ENCODE peak calls at places on chromosomes 12 and 14, in eight cellular contexts. W is heart left ventricle, S is prostate gland, V is GM12891, R is K562, B is body of pancreas, Z is H1, U is right lobe of liver. D is an unnamed sample.

GRCh38 chr14:22549304-22549962 is 39.6 kb downstream of the DAD1 start:
- DNase-seq in W (no peak), S (no peak), V (no peak), R (no peak), B (no peak), Z (no peak), U (no peak), D (no peak)

GRCh38 chr12:55515696-55516095 is 23.5 kb downstream of the OR6C68 start:
- DNase-seq in W (no peak), S (no peak), V (no peak), R (no peak), B (no peak), Z (no peak), U (no peak), D (no peak)

GRCh38 chr12:77070382-77071294 is 5.3 kb upstream of the E2F7 start:
- DNase-seq in W (no peak), S (no peak), V (no peak), R (no peak), B (no peak), Z (no peak), U (no peak), D (no peak)

GRCh38 chr12:1845886-1846285 is 25.5 kb downstream of the LRTM2 start:
- DNase-seq in W (no peak), S (no peak), V (no peak), R (no peak), B (no peak), Z (no peak), U (no peak), D (no peak)

GRCh38 chr12:56104815-56105476 is 587 bp downstream of the PA2G4 start:
- DNase-seq in W (no peak), S (no peak), V (no peak), R (peak), B (peak), Z (no peak), U (peak), D (no peak)

GRCh38 chr12:88420460-88420859 is 159.8 kb downstream of the KITLG start:
- DNase-seq in W (no peak), S (no peak), V (no peak), R (no peak), B (no peak), Z (no peak), U (no peak), D (peak)

GRCh38 chr12:9668141-9669018 is 1.1 kb upstream of the CLEC2D start:
- DNase-seq in W (no peak), S (no peak), V (no peak), R (no peak), B (no peak), Z (no peak), U (no peak), D (no peak)

GRCh38 chr14:33781267-33781666 is 169.6 kb downstream of the EGLN3 start:
- DNase-seq in W (no peak), S (no peak), V (no peak), R (no peak), B (no peak), Z (no peak), U (no peak), D (no peak)

GRCh38 chr14:90539496-90539775 is 142.6 kb downstream of the CALM1 start:
- DNase-seq in W (no peak), S (no peak), V (no peak), R (no peak), B (no peak), Z (no peak), U (no peak), D (no peak)

GRCh38 chr12:88658009-88658408 is 77.7 kb upstream of the KITLG start:
- DNase-seq in W (peak), S (peak), V (no peak), R (no peak), B (no peak), Z (no peak), U (no peak), D (no peak)

GRCh38 chr12:58916891-58917570 is 3.3 kb downstream of the LRIG3 start:
- DNase-seq in W (no peak), S (no peak), V (no peak), R (no peak), B (peak), Z (no peak), U (no peak), D (no peak)

GRCh38 chr14:34539407-34540180 is at the start of gene EAPP:
- DNase-seq in W (peak), S (peak), V (peak), R (peak), B (peak), Z (peak), U (peak), D (peak)

GRCh38 chr14:99958380-99958779 is 106.8 kb upstream of the EVL start:
- DNase-seq in W (no peak), S (no peak), V (no peak), R (no peak), B (no peak), Z (no peak), U (no peak), D (no peak)

GRCh38 chr12:18141583-18141982 is 51.6 kb upstream of the RERGL start:
- DNase-seq in W (no peak), S (peak), V (no peak), R (no peak), B (no peak), Z (no peak), U (no peak), D (no peak)

GRCh38 chr12:31301311-31301710 is 24.6 kb downstream of the SINHCAF start:
- DNase-seq in W (no peak), S (no peak), V (no peak), R (no peak), B (no peak), Z (no peak), U (no peak), D (no peak)

DNA sequence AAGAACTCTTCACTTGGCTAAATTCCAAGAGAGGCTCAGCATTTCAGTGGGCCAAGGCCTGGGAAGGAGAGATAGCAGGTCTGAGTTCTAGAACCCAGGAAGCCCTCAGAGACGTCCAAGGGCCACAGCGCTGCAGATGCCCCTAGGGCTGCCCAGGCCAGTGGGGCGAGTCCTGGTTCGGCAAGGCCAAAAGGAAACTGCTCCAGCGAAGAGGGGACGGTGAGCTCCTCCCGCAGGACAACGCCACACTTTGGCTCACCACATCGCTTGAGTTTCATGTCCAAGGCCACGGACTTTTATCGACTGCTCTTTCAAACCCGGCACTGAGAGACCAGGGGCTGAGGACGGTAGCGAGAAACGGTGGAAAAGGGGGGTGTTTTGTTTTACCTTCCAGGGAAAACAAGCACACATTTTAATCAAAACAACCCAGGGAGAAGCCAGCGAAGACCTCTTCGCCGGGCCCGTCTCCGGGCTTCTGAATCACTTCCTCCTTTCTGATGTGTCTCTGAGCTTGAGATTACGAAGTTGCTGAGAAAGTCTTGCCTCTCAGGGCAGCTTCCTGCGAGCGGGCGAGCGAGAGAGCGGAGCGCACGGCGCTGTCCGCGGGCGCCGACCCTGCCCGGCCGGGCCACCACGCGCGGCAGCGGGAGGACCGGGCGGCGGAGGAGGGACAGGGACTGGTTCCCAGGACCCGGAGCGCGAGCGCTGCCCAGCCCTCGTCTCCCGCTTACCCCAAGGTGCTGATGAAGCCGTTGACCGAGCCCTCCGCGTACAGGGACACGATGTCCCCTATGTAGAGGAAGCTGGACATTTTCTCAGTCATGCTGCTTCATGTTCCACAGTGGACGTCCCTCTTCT is 806 bp downstream of the ITPR2 start:
- DNase-seq in W (peak), S (peak), V (peak), R (peak), B (peak), Z (no peak), U (peak), D (peak)
- TF ChIP-seq POLR2A in W (no peak), S (no peak), V (peak), R (peak), B (no peak), Z (no peak), U (peak), D (no peak)

DNA sequence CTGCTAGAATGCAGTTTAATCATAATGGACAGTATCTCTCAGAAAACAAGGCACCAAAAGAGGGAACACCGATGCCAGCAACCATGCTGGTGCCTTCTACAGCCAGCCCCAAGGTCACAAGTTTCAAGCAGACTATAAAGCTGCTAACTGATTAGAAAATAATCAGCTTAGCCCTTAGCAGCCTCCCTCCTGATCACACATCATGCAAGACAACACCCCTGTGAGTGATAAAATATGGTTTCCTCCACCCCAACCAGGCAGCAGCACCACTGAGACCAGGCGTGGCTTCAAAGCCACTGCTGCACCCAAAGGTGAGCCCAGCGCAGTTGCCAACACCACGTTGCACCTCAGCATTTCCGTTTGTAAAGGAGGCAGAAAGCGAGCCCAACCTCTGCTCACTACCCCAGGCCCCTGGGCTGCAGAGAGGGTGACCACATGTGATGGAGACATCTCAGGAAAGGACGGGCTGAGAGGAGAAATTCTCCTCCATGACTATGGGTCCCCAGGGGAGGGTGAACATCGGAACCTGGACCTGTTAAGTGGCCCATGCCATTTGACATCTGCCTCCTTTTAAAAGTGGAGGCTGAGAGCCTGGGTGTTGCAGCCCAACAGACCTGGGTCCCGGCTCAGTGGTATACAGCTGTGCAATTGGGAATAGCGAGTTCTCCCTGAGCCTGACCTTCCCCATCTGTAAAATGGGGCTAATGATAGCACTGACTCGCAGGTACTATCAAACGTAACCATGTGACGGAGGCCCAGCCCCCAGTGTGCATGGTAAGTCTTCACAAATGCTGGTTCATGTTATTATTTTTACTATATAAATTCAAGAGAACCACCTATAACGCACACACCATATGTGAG is 11.5 kb downstream of the ZFP36L1 start:
- DNase-seq in W (no peak), S (no peak), V (no peak), R (peak), B (peak), Z (no peak), U (no peak), D (no peak)
- TF ChIP-seq POLR2A in W (no peak), S (no peak), V (no peak), R (peak), B (no peak), Z (no peak), U (no peak), D (peak)

DNA sequence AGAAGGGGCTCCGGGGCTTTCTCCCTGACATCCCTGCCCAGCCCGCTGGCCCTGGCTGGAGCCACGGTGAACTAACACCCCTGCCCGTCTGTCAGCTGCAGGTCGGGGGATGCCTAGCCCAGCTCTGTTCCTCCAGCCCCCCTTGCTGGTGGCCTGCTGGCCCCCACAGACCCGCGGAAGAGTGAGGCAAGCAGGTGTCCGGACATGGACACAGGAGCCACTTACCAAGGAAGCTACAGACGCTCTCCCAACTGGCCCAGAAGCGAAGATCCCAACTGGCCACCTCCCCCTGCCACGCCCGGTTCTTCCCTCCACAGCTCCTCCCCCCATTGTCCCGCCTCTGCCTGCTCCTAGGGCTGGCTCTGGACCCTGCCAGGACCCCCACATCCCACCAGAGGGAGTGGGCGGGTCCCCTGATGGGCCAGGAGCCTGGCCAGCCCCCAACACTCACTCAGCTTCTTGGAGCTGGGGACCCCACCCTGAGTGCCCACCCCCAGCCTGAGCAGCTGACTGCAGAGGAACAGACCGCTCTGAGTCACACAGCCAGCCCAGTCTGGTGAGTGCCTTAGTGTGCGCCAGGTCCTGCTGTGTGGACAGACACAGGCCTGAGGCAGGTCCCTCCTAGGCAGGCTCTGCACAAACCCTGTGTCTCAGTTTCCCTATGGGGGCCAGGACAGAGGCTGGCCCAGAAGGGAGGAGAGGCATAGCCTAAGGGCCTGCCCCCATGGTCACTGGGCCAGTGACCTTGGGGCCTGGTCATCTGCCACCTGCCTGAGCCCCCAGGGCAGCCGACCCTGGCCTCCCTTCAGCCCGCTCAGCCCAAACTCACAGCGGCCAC is 7.7 kb downstream of the AHNAK2 start:
- DNase-seq in W (peak), S (no peak), V (no peak), R (no peak), B (no peak), Z (no peak), U (no peak), D (peak)
- TF ChIP-seq POLR2A in W (no peak), S (peak), V (no peak), R (no peak), B (no peak), Z (no peak), U (no peak), D (peak)

DNA sequence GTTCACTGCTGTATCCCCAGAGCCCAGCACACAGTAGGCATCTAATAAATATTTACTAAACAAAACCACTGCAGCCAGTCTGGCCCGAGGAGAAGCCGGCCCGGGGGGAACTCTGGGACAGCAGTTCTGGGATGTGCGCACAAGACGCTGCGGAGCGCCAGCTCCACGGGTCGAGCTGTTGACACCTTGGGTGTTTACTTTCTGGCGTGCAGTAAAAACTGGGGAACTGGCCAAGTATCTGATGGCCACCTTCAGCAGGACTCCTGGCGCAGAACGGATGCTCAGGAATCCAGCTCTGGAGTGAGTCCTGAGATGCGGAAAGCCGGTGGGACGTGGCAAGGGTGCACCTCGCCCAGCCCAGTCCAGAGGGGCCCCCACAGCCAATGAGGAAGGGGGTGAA is 65.6 kb downstream of the NCOR2 start:
- DNase-seq in W (no peak), S (no peak), V (no peak), R (no peak), B (peak), Z (no peak), U (no peak), D (no peak)
- TF ChIP-seq POLR2A in W (no peak), S (no peak), V (no peak), R (no peak), B (no peak), Z (no peak), U (no peak), D (no peak)

D was measured in H54.